ENCODE peak calls at places on chromosome 22, in nine cellular contexts. One of them, this sample, is unnamed.
A peak's percentile ranks its signal among the peaks of the same experiment; 100 is the strongest.

GRCh38 chr22:21078916-21079315 is 33.2 kb downstream of the LRRC74B start:
- DNase-seq in osteoblast: no peak
- DNase-seq in CD4-positive, alpha-beta memory T cell: no peak
- DNase-seq in adrenal gland: no peak
- DNase-seq in CD4-positive, alpha-beta T cell: no peak
- DNase-seq in IMR-90: no peak
- DNase-seq in CD8-positive, alpha-beta T cell: no peak
- DNase-seq in sigmoid colon: no peak
- DNase-seq in CD8-positive, alpha-beta memory T cell: no peak
- DNase-seq in this sample: no peak

GRCh38 chr22:22410121-22410520 is 98.4 kb downstream of the ZNF280B start:
- DNase-seq in osteoblast: peak; percentile 71
- DNase-seq in CD4-positive, alpha-beta memory T cell: no peak
- DNase-seq in adrenal gland: no peak
- DNase-seq in CD4-positive, alpha-beta T cell: no peak
- DNase-seq in IMR-90: no peak
- DNase-seq in CD8-positive, alpha-beta T cell: no peak
- DNase-seq in sigmoid colon: no peak
- DNase-seq in CD8-positive, alpha-beta memory T cell: no peak
- DNase-seq in this sample: no peak

GRCh38 chr22:30947821-30948454 is 20.6 kb downstream of the MORC2 start:
- DNase-seq in osteoblast: no peak
- DNase-seq in CD4-positive, alpha-beta memory T cell: peak; percentile 34
- DNase-seq in adrenal gland: no peak
- DNase-seq in CD4-positive, alpha-beta T cell: no peak
- DNase-seq in IMR-90: peak; percentile 70
- DNase-seq in CD8-positive, alpha-beta T cell: no peak
- DNase-seq in sigmoid colon: no peak
- DNase-seq in CD8-positive, alpha-beta memory T cell: peak; percentile 45
- DNase-seq in this sample: no peak

GRCh38 chr22:48257690-48258065 is 1495.2 kb downstream of the TBC1D22A start:
- DNase-seq in osteoblast: peak; percentile 46
- DNase-seq in CD4-positive, alpha-beta memory T cell: no peak
- DNase-seq in adrenal gland: no peak
- DNase-seq in CD4-positive, alpha-beta T cell: no peak
- DNase-seq in IMR-90: no peak
- DNase-seq in CD8-positive, alpha-beta T cell: no peak
- DNase-seq in sigmoid colon: no peak
- DNase-seq in CD8-positive, alpha-beta memory T cell: no peak
- DNase-seq in this sample: peak; percentile 23

GRCh38 chr22:22558972-22559603 is at the start of gene PRAME:
- DNase-seq in osteoblast: peak; percentile 95
- DNase-seq in CD4-positive, alpha-beta memory T cell: peak; percentile 55
- DNase-seq in adrenal gland: peak; percentile 78
- DNase-seq in CD4-positive, alpha-beta T cell: peak; percentile 55
- DNase-seq in IMR-90: peak; percentile 13
- DNase-seq in CD8-positive, alpha-beta T cell: peak; percentile 64
- DNase-seq in sigmoid colon: no peak
- DNase-seq in CD8-positive, alpha-beta memory T cell: peak; percentile 55
- DNase-seq in this sample: no peak

GRCh38 chr22:31646186-31647019 is 15.6 kb downstream of the PISD start:
- DNase-seq in osteoblast: peak; percentile 83
- DNase-seq in CD4-positive, alpha-beta memory T cell: no peak
- DNase-seq in adrenal gland: peak; percentile 84
- DNase-seq in CD4-positive, alpha-beta T cell: no peak
- DNase-seq in IMR-90: peak; percentile 100
- DNase-seq in CD8-positive, alpha-beta T cell: no peak
- DNase-seq in sigmoid colon: no peak
- DNase-seq in CD8-positive, alpha-beta memory T cell: no peak
- DNase-seq in this sample: no peak

GRCh38 chr22:28815101-28815500 is 14.7 kb upstream of the XBP1 start:
- DNase-seq in osteoblast: no peak
- DNase-seq in CD4-positive, alpha-beta memory T cell: no peak
- DNase-seq in adrenal gland: no peak
- DNase-seq in CD4-positive, alpha-beta T cell: no peak
- DNase-seq in IMR-90: no peak
- DNase-seq in CD8-positive, alpha-beta T cell: no peak
- DNase-seq in sigmoid colon: no peak
- DNase-seq in CD8-positive, alpha-beta memory T cell: no peak
- DNase-seq in this sample: no peak

GRCh38 chr22:30702856-30703255 is 8.2 kb downstream of the OSBP2 start:
- DNase-seq in osteoblast: no peak
- DNase-seq in CD4-positive, alpha-beta memory T cell: no peak
- DNase-seq in adrenal gland: no peak
- DNase-seq in CD4-positive, alpha-beta T cell: no peak
- DNase-seq in IMR-90: no peak
- DNase-seq in CD8-positive, alpha-beta T cell: no peak
- DNase-seq in sigmoid colon: no peak
- DNase-seq in CD8-positive, alpha-beta memory T cell: no peak
- DNase-seq in this sample: no peak

GRCh38 chr22:48104786-48105185 is 1342.3 kb downstream of the TBC1D22A start:
- DNase-seq in osteoblast: no peak
- DNase-seq in CD4-positive, alpha-beta memory T cell: no peak
- DNase-seq in adrenal gland: no peak
- DNase-seq in CD4-positive, alpha-beta T cell: no peak
- DNase-seq in IMR-90: no peak
- DNase-seq in CD8-positive, alpha-beta T cell: no peak
- DNase-seq in sigmoid colon: no peak
- DNase-seq in CD8-positive, alpha-beta memory T cell: no peak
- DNase-seq in this sample: no peak

GRCh38 chr22:37234736-37235711 is 9.0 kb downstream of the RAC2 start:
- DNase-seq in osteoblast: peak; percentile 61
- DNase-seq in CD4-positive, alpha-beta memory T cell: no peak
- DNase-seq in adrenal gland: no peak
- DNase-seq in CD4-positive, alpha-beta T cell: no peak
- DNase-seq in IMR-90: no peak
- DNase-seq in CD8-positive, alpha-beta T cell: no peak
- DNase-seq in sigmoid colon: no peak
- DNase-seq in CD8-positive, alpha-beta memory T cell: no peak
- DNase-seq in this sample: no peak

GRCh38 chr22:37233751-37234631 is 10.1 kb downstream of the RAC2 start:
- DNase-seq in osteoblast: peak; percentile 68
- DNase-seq in CD4-positive, alpha-beta memory T cell: no peak
- DNase-seq in adrenal gland: no peak
- DNase-seq in CD4-positive, alpha-beta T cell: no peak
- DNase-seq in IMR-90: no peak
- DNase-seq in CD8-positive, alpha-beta T cell: no peak
- DNase-seq in sigmoid colon: no peak
- DNase-seq in CD8-positive, alpha-beta memory T cell: peak; percentile 21
- DNase-seq in this sample: no peak

GRCh38 chr22:37239336-37240239 is 4.5 kb downstream of the RAC2 start:
- DNase-seq in osteoblast: no peak
- DNase-seq in CD4-positive, alpha-beta memory T cell: no peak
- DNase-seq in adrenal gland: no peak
- DNase-seq in CD4-positive, alpha-beta T cell: no peak
- DNase-seq in IMR-90: no peak
- DNase-seq in CD8-positive, alpha-beta T cell: no peak
- DNase-seq in sigmoid colon: peak; percentile 14
- DNase-seq in CD8-positive, alpha-beta memory T cell: no peak
- DNase-seq in this sample: peak; percentile 59

GRCh38 chr22:37237371-37238268 is 6.4 kb downstream of the RAC2 start:
- DNase-seq in osteoblast: peak; percentile 80
- DNase-seq in CD4-positive, alpha-beta memory T cell: no peak
- DNase-seq in adrenal gland: no peak
- DNase-seq in CD4-positive, alpha-beta T cell: peak; percentile 18
- DNase-seq in IMR-90: peak; percentile 41
- DNase-seq in CD8-positive, alpha-beta T cell: peak; percentile 44
- DNase-seq in sigmoid colon: peak; percentile 39
- DNase-seq in CD8-positive, alpha-beta memory T cell: peak; percentile 78
- DNase-seq in this sample: no peak

GRCh38 chr22:37235897-37236607 is 8.0 kb downstream of the RAC2 start:
- DNase-seq in osteoblast: peak; percentile 53
- DNase-seq in CD4-positive, alpha-beta memory T cell: no peak
- DNase-seq in adrenal gland: no peak
- DNase-seq in CD4-positive, alpha-beta T cell: no peak
- DNase-seq in IMR-90: no peak
- DNase-seq in CD8-positive, alpha-beta T cell: no peak
- DNase-seq in sigmoid colon: peak; percentile 33
- DNase-seq in CD8-positive, alpha-beta memory T cell: no peak
- DNase-seq in this sample: no peak
- H3K27ac ChIP-seq in osteoblast: no peak overlapping the region
- H3K27ac ChIP-seq in CD4-positive, alpha-beta memory T cell: peak overlapping the region; percentile 91
- H3K27ac ChIP-seq in adrenal gland: no peak overlapping the region
- H3K27ac ChIP-seq in CD4-positive, alpha-beta T cell: peak overlapping the region; percentile 90
- H3K27ac ChIP-seq in IMR-90: no peak overlapping the region
- H3K27ac ChIP-seq in CD8-positive, alpha-beta T cell: peak overlapping the region; percentile 35
- H3K27ac ChIP-seq in sigmoid colon: no peak overlapping the region
- H3K27ac ChIP-seq in CD8-positive, alpha-beta memory T cell: peak overlapping the region; percentile 2
- H3K27ac ChIP-seq in this sample: no peak overlapping the region

DNA sequence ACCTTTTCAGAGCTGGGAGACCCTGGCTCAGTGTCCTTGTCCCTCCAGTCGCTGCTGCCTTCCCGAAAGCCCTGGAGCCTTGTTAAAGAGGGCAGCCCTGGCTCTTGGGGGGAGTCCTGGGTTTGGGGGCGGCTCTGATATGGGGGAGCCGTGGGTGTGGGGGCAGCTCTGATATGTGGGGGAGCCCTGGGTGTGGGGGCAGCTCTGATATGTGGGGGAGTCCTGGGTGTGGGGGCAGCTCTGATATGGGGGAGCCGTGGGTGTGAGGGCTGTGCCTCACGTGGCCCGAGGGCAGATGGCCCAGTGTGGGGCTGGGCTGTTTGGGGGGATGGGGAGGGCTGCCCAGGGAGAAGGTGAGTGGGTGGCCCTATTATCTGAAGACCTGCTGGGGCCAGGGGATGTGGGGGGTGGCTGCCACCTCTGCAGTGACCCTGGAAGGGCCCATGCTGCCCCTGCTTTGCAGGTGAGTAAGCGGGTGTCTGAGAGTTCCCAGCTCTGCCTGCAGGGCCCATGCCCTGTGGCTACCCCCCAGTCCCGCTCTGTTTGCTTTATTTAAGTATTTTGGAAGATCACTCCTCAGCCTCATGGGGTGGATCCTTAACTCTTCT is 30.9 kb upstream of the GRAMD4 start:
- DNase-seq in osteoblast: peak; percentile 71
- DNase-seq in CD4-positive, alpha-beta memory T cell: no peak
- DNase-seq in adrenal gland: no peak
- DNase-seq in CD4-positive, alpha-beta T cell: no peak
- DNase-seq in IMR-90: no peak
- DNase-seq in CD8-positive, alpha-beta T cell: no peak
- DNase-seq in sigmoid colon: no peak
- DNase-seq in CD8-positive, alpha-beta memory T cell: no peak
- DNase-seq in this sample: no peak
- H3K27ac ChIP-seq in osteoblast: no peak overlapping the region
- H3K27ac ChIP-seq in CD4-positive, alpha-beta memory T cell: no peak overlapping the region
- H3K27ac ChIP-seq in adrenal gland: no peak overlapping the region
- H3K27ac ChIP-seq in CD4-positive, alpha-beta T cell: no peak overlapping the region
- H3K27ac ChIP-seq in IMR-90: no peak overlapping the region
- H3K27ac ChIP-seq in CD8-positive, alpha-beta T cell: no peak overlapping the region
- H3K27ac ChIP-seq in sigmoid colon: no peak overlapping the region
- H3K27ac ChIP-seq in CD8-positive, alpha-beta memory T cell: no peak overlapping the region
- H3K27ac ChIP-seq in this sample: no peak overlapping the region

GRCh38 chr22:17552737-17553136 is 10.6 kb upstream of the SLC25A18 start:
- DNase-seq in osteoblast: no peak
- DNase-seq in CD4-positive, alpha-beta memory T cell: no peak
- DNase-seq in adrenal gland: no peak
- DNase-seq in CD4-positive, alpha-beta T cell: no peak
- DNase-seq in IMR-90: no peak
- DNase-seq in CD8-positive, alpha-beta T cell: no peak
- DNase-seq in sigmoid colon: no peak
- DNase-seq in CD8-positive, alpha-beta memory T cell: no peak
- DNase-seq in this sample: no peak
- H3K27ac ChIP-seq in osteoblast: no peak overlapping the region
- H3K27ac ChIP-seq in CD4-positive, alpha-beta memory T cell: no peak overlapping the region
- H3K27ac ChIP-seq in adrenal gland: no peak overlapping the region
- H3K27ac ChIP-seq in CD4-positive, alpha-beta T cell: no peak overlapping the region
- H3K27ac ChIP-seq in IMR-90: no peak overlapping the region
- H3K27ac ChIP-seq in CD8-positive, alpha-beta T cell: no peak overlapping the region
- H3K27ac ChIP-seq in sigmoid colon: no peak overlapping the region
- H3K27ac ChIP-seq in CD8-positive, alpha-beta memory T cell: no peak overlapping the region
- H3K27ac ChIP-seq in this sample: no peak overlapping the region

GRCh38 chr22:50625131-50625567 is 2.8 kb downstream of the ARSA start:
- DNase-seq in osteoblast: peak; percentile 43
- DNase-seq in CD4-positive, alpha-beta memory T cell: no peak
- DNase-seq in adrenal gland: no peak
- DNase-seq in CD4-positive, alpha-beta T cell: no peak
- DNase-seq in IMR-90: no peak
- DNase-seq in CD8-positive, alpha-beta T cell: no peak
- DNase-seq in sigmoid colon: no peak
- DNase-seq in CD8-positive, alpha-beta memory T cell: no peak
- DNase-seq in this sample: no peak
- H3K27ac ChIP-seq in osteoblast: no peak overlapping the region
- H3K27ac ChIP-seq in CD4-positive, alpha-beta memory T cell: no peak overlapping the region
- H3K27ac ChIP-seq in adrenal gland: no peak overlapping the region
- H3K27ac ChIP-seq in CD4-positive, alpha-beta T cell: no peak overlapping the region
- H3K27ac ChIP-seq in IMR-90: no peak overlapping the region
- H3K27ac ChIP-seq in CD8-positive, alpha-beta T cell: no peak overlapping the region
- H3K27ac ChIP-seq in sigmoid colon: no peak overlapping the region
- H3K27ac ChIP-seq in CD8-positive, alpha-beta memory T cell: no peak overlapping the region
- H3K27ac ChIP-seq in this sample: no peak overlapping the region

DNA sequence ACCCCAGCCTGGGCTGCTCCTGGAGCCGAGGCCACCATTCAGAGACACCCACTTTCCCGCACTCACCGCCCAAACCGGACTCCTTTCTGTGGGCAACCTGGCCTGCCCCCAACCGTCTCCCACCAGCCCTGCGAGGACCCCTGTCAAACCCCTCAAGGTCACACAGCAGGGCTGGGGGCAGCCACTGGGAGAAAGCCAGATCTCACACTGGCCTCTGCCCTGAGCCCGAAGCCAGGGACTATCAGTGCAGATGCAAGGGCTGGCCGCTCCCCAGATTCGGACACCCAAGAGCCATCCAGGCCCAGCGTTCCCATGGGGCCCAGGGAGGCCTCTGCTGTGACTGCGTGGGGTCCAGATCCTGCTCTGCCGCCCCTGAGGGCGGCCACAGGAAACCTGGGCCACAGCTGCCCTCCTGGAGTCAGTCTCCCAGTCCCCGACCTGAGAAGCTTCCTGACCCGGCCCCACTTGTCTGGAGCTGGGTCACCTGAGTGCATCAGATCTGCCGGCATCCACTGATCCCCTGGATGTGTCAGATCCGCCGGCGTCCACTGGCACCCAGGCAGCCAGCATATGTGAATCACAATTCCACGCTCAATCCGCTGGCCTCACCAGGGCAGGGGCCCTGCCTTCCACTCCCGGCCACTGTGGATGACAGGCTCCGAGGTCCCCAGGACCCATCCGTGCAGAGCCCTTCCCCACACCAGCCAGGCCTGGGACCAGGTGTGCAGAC is 139.7 kb downstream of the BRD1 start:
- DNase-seq in osteoblast: no peak
- DNase-seq in CD4-positive, alpha-beta memory T cell: no peak
- DNase-seq in adrenal gland: no peak
- DNase-seq in CD4-positive, alpha-beta T cell: no peak
- DNase-seq in IMR-90: no peak
- DNase-seq in CD8-positive, alpha-beta T cell: no peak
- DNase-seq in sigmoid colon: peak; percentile 61
- DNase-seq in CD8-positive, alpha-beta memory T cell: no peak
- DNase-seq in this sample: no peak
- H3K27ac ChIP-seq in osteoblast: no peak overlapping the region
- H3K27ac ChIP-seq in CD4-positive, alpha-beta memory T cell: no peak overlapping the region
- H3K27ac ChIP-seq in adrenal gland: no peak overlapping the region
- H3K27ac ChIP-seq in CD4-positive, alpha-beta T cell: no peak overlapping the region
- H3K27ac ChIP-seq in IMR-90: no peak overlapping the region
- H3K27ac ChIP-seq in CD8-positive, alpha-beta T cell: no peak overlapping the region
- H3K27ac ChIP-seq in sigmoid colon: no peak overlapping the region
- H3K27ac ChIP-seq in CD8-positive, alpha-beta memory T cell: no peak overlapping the region
- H3K27ac ChIP-seq in this sample: no peak overlapping the region

GRCh38 chr22:46240917-46241316 is 9.2 kb downstream of the CDPF1 start:
- DNase-seq in osteoblast: no peak
- DNase-seq in CD4-positive, alpha-beta memory T cell: no peak
- DNase-seq in adrenal gland: no peak
- DNase-seq in CD4-positive, alpha-beta T cell: no peak
- DNase-seq in IMR-90: no peak
- DNase-seq in CD8-positive, alpha-beta T cell: no peak
- DNase-seq in sigmoid colon: no peak
- DNase-seq in CD8-positive, alpha-beta memory T cell: no peak
- DNase-seq in this sample: peak; percentile 37
- H3K27ac ChIP-seq in osteoblast: no peak overlapping the region
- H3K27ac ChIP-seq in CD4-positive, alpha-beta memory T cell: no peak overlapping the region
- H3K27ac ChIP-seq in adrenal gland: peak overlapping the region; percentile 22
- H3K27ac ChIP-seq in CD4-positive, alpha-beta T cell: no peak overlapping the region
- H3K27ac ChIP-seq in IMR-90: no peak overlapping the region
- H3K27ac ChIP-seq in CD8-positive, alpha-beta T cell: no peak overlapping the region
- H3K27ac ChIP-seq in sigmoid colon: no peak overlapping the region
- H3K27ac ChIP-seq in CD8-positive, alpha-beta memory T cell: no peak overlapping the region
- H3K27ac ChIP-seq in this sample: no peak overlapping the region